ENCODE peak calls at places on chromosomes 7 and 10, in four cellular contexts. O is NCI-H1092 treated with DMSO at 0.1 percent for 48 hours, V is A549, M is GM20000. Q is an unnamed sample.

GRCh38 chr7:111437736-111438135 is 124.6 kb downstream of the IMMP2L start:
- DNase-seq in V (no peak), M (no peak), O (no peak), Q (no peak)

GRCh38 chr7:48009954-48010353 is 19.0 kb downstream of the SUN3 start:
- DNase-seq in M (no peak), V (no peak), O (no peak), Q (no peak)

GRCh38 chr7:16347461-16348192 is 73.7 kb downstream of the CRPPA start:
- DNase-seq in O (no peak), M (no peak), V (no peak), Q (no peak)

GRCh38 chr7:106462365-106462859 is 177.6 kb upstream of the NAMPT start:
- DNase-seq in O (peak), V (no peak), M (peak), Q (peak)

GRCh38 chr10:12221323-12222298 is 25.6 kb downstream of the CDC123 start:
- DNase-seq in V (peak), O (no peak), M (no peak), Q (no peak)

GRCh38 chr7:24982917-24983316 is 2.9 kb upstream of the OSBPL3 start:
- DNase-seq in M (no peak), V (no peak), O (no peak), Q (peak)

GRCh38 chr7:87359366-87359765 is 13.9 kb downstream of the CROT start:
- DNase-seq in O (no peak), V (no peak), M (no peak), Q (no peak)

GRCh38 chr10:43230101-43230908 is 36.6 kb downstream of the RASGEF1A start:
- DNase-seq in M (no peak), O (no peak), V (no peak), Q (no peak)

GRCh38 chr7:19269301-19269700 is 124.1 kb upstream of the FERD3L start:
- DNase-seq in O (no peak), M (no peak), V (no peak), Q (no peak)

GRCh38 chr10:28722065-28722803 is 44.9 kb downstream of the BAMBI start:
- DNase-seq in O (peak), M (no peak), V (peak), Q (peak)

GRCh38 chr7:121153411-121153810 is 164.9 kb downstream of the CPED1 start:
- DNase-seq in O (no peak), V (no peak), M (no peak), Q (no peak)

GRCh38 chr10:123996302-123996701 is 97.1 kb downstream of the CHST15 start:
- DNase-seq in M (no peak), O (no peak), V (no peak), Q (peak)